ENCODE peak calls at places on chromosome 3, in eight cellular contexts. One of them, this sample, is unnamed.

GRCh38 chr3:87710028-87710427 is 348.8 kb downstream of the CGGBP1 start:
- DNase-seq in PC-9: no peak
- DNase-seq in IMR-90: no peak
- DNase-seq in H1: no peak
- DNase-seq in neural progenitor cell: no peak
- DNase-seq in HCT116: no peak
- DNase-seq in GM12878: no peak
- DNase-seq in H9: no peak
- DNase-seq in this sample: no peak

GRCh38 chr3:118817748-118818165 is 216.9 kb downstream of the IGSF11 start:
- DNase-seq in PC-9: peak
- DNase-seq in H9: peak
- DNase-seq in IMR-90: peak
- DNase-seq in HCT116: peak
- DNase-seq in neural progenitor cell: peak
- DNase-seq in H1: no peak
- DNase-seq in GM12878: no peak
- DNase-seq in this sample: peak

GRCh38 chr3:142445816-142446254 is 2.0 kb downstream of the XRN1 start:
- DNase-seq in HCT116: no peak
- DNase-seq in H9: no peak
- DNase-seq in IMR-90: peak
- DNase-seq in H1: no peak
- DNase-seq in neural progenitor cell: no peak
- DNase-seq in PC-9: no peak
- DNase-seq in GM12878: peak
- DNase-seq in this sample: peak

GRCh38 chr3:161559177-161559998 is 62.8 kb downstream of the OTOL1 start:
- DNase-seq in IMR-90: peak
- DNase-seq in neural progenitor cell: peak
- DNase-seq in H1: peak
- DNase-seq in H9: no peak
- DNase-seq in GM12878: no peak
- DNase-seq in HCT116: peak
- DNase-seq in PC-9: peak
- DNase-seq in this sample: peak

GRCh38 chr3:52218454-52218853 is 7.0 kb downstream of the TLR9 start:
- DNase-seq in IMR-90: no peak
- DNase-seq in GM12878: no peak
- DNase-seq in H1: no peak
- DNase-seq in H9: no peak
- DNase-seq in neural progenitor cell: no peak
- DNase-seq in PC-9: no peak
- DNase-seq in HCT116: no peak
- DNase-seq in this sample: no peak

GRCh38 chr3:42189746-42190145 is 76.2 kb downstream of the CCK start:
- DNase-seq in neural progenitor cell: no peak
- DNase-seq in PC-9: no peak
- DNase-seq in HCT116: no peak
- DNase-seq in H9: no peak
- DNase-seq in GM12878: no peak
- DNase-seq in H1: no peak
- DNase-seq in IMR-90: no peak
- DNase-seq in this sample: no peak

GRCh38 chr3:175020101-175020500 is 161.0 kb downstream of the NAALADL2 start:
- DNase-seq in neural progenitor cell: no peak
- DNase-seq in PC-9: no peak
- DNase-seq in GM12878: no peak
- DNase-seq in IMR-90: peak
- DNase-seq in H1: no peak
- DNase-seq in HCT116: no peak
- DNase-seq in H9: no peak
- DNase-seq in this sample: no peak

GRCh38 chr3:175304437-175304836 is 445.3 kb downstream of the NAALADL2 start:
- DNase-seq in H9: no peak
- DNase-seq in H1: no peak
- DNase-seq in HCT116: no peak
- DNase-seq in IMR-90: no peak
- DNase-seq in neural progenitor cell: no peak
- DNase-seq in GM12878: no peak
- DNase-seq in PC-9: no peak
- DNase-seq in this sample: no peak

GRCh38 chr3:128794788-128795649 is 69.0 kb downstream of the RAB7A start:
- DNase-seq in PC-9: peak
- DNase-seq in neural progenitor cell: peak
- DNase-seq in HCT116: peak
- DNase-seq in GM12878: no peak
- DNase-seq in H1: peak
- DNase-seq in IMR-90: peak
- DNase-seq in H9: peak
- DNase-seq in this sample: peak

GRCh38 chr3:193313448-193313958 is 65.0 kb downstream of the ATP13A5 start:
- DNase-seq in neural progenitor cell: no peak
- DNase-seq in H1: no peak
- DNase-seq in GM12878: no peak
- DNase-seq in IMR-90: no peak
- DNase-seq in PC-9: no peak
- DNase-seq in HCT116: no peak
- DNase-seq in H9: no peak
- DNase-seq in this sample: no peak

GRCh38 chr3:111750278-111750884 is 108.7 kb upstream of the PHLDB2 start:
- DNase-seq in neural progenitor cell: no peak
- DNase-seq in H1: no peak
- DNase-seq in IMR-90: no peak
- DNase-seq in HCT116: no peak
- DNase-seq in GM12878: no peak
- DNase-seq in H9: no peak
- DNase-seq in PC-9: no peak
- DNase-seq in this sample: no peak

GRCh38 chr3:12708584-12709192 is 44.8 kb upstream of the RAF1 start:
- DNase-seq in GM12878: no peak
- DNase-seq in HCT116: no peak
- DNase-seq in H9: no peak
- DNase-seq in IMR-90: peak
- DNase-seq in PC-9: peak
- DNase-seq in neural progenitor cell: no peak
- DNase-seq in H1: no peak
- DNase-seq in this sample: peak

GRCh38 chr3:23183731-23184130 is 19.4 kb upstream of the UBE2E2 start:
- DNase-seq in H9: peak
- DNase-seq in neural progenitor cell: peak
- DNase-seq in GM12878: no peak
- DNase-seq in H1: no peak
- DNase-seq in PC-9: peak
- DNase-seq in HCT116: peak
- DNase-seq in IMR-90: peak
- DNase-seq in this sample: peak

GRCh38 chr3:122929576-122930365 is 97.8 kb downstream of the SEMA5B start:
- DNase-seq in GM12878: no peak
- DNase-seq in PC-9: no peak
- DNase-seq in H1: no peak
- DNase-seq in H9: no peak
- DNase-seq in IMR-90: no peak
- DNase-seq in neural progenitor cell: no peak
- DNase-seq in HCT116: no peak
- DNase-seq in this sample: no peak

GRCh38 chr3:42043116-42043796 is 47.9 kb upstream of the TRAK1 start:
- DNase-seq in neural progenitor cell: peak
- DNase-seq in HCT116: no peak
- DNase-seq in H1: no peak
- DNase-seq in GM12878: no peak
- DNase-seq in H9: peak
- DNase-seq in IMR-90: peak
- DNase-seq in PC-9: peak
- DNase-seq in this sample: peak

GRCh38 chr3:41247055-41247454 is 47.8 kb downstream of the CTNNB1 start:
- DNase-seq in H1: no peak
- DNase-seq in IMR-90: no peak
- DNase-seq in H9: no peak
- DNase-seq in HCT116: no peak
- DNase-seq in GM12878: no peak
- DNase-seq in neural progenitor cell: no peak
- DNase-seq in PC-9: no peak
- DNase-seq in this sample: no peak

GRCh38 chr3:56210201-56210774 is 258.0 kb downstream of the ERC2 start:
- DNase-seq in H1: no peak
- DNase-seq in PC-9: no peak
- DNase-seq in IMR-90: no peak
- DNase-seq in H9: no peak
- DNase-seq in GM12878: no peak
- DNase-seq in HCT116: no peak
- DNase-seq in neural progenitor cell: no peak
- DNase-seq in this sample: no peak

GRCh38 chr3:196168808-196169391 is 42.3 kb downstream of the ZDHHC19 start:
- DNase-seq in HCT116: no peak
- DNase-seq in H9: no peak
- DNase-seq in neural progenitor cell: no peak
- DNase-seq in H1: no peak
- DNase-seq in IMR-90: no peak
- DNase-seq in GM12878: no peak
- DNase-seq in PC-9: no peak
- DNase-seq in this sample: no peak

GRCh38 chr3:67564008-67564407 is 90.4 kb downstream of the SUCLG2 start:
- DNase-seq in neural progenitor cell: no peak
- DNase-seq in H9: no peak
- DNase-seq in H1: no peak
- DNase-seq in PC-9: no peak
- DNase-seq in HCT116: no peak
- DNase-seq in IMR-90: peak
- DNase-seq in GM12878: no peak
- DNase-seq in this sample: no peak

GRCh38 chr3:4271834-4272233 is 31.3 kb upstream of the SETMAR start:
- DNase-seq in IMR-90: peak
- DNase-seq in HCT116: peak
- DNase-seq in H9: no peak
- DNase-seq in neural progenitor cell: peak
- DNase-seq in H1: no peak
- DNase-seq in PC-9: no peak
- DNase-seq in GM12878: no peak
- DNase-seq in this sample: peak

DNA sequence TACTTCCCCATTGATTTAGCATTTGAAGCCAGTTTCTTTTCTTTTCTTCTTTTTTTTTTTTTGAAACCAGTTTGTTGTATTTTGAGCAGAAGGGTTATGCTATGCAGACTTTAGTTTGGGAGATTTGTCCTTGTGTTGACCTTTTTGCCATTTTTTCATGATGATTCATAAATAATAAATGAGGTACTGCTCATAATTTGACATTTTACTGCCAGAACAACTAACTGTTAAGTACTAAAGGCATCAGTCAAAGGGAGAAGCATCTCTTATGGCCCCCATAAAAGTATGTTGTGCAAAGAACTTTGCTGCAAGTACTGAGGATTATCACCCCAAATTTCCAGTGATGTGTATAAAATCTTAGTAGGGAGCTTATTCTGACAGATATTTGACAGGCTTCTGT is 1.7 kb upstream of the GPR87 start:
- DNase-seq in IMR-90: peak
- DNase-seq in neural progenitor cell: no peak
- DNase-seq in GM12878: no peak
- DNase-seq in HCT116: no peak
- DNase-seq in H9: no peak
- DNase-seq in H1: no peak
- DNase-seq in PC-9: no peak
- DNase-seq in this sample: no peak
- H3K4me2 ChIP-seq in IMR-90: no peak
- H3K4me2 ChIP-seq in neural progenitor cell: no peak
- H3K4me2 ChIP-seq in GM12878: no peak
- H3K4me2 ChIP-seq in HCT116: peak
- H3K4me2 ChIP-seq in H9: no peak
- H3K4me2 ChIP-seq in H1: no peak
- H3K4me2 ChIP-seq in PC-9: peak
- H3K4me2 ChIP-seq in this sample: no peak

DNA sequence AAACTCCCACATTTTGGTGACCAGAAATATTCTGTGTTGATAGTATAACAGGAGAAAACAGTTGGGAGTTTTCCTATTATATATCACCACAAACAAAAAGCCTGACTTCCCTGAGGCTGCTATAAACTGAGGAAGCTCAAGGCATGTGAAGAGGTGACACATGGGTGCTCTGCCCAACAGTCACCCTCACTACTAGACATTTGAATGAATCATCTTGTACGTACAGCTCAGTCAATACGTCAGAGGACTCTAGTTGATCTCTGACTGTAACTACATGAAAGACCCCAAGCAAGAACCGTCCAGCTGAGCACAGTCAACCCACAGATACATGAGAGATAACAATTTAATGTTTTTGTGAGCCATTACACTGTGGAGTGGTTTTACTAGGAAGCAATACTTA is 338.3 kb upstream of the ATP11B start:
- DNase-seq in neural progenitor cell: no peak
- DNase-seq in IMR-90: no peak
- DNase-seq in H1: no peak
- DNase-seq in PC-9: no peak
- DNase-seq in HCT116: no peak
- DNase-seq in H9: no peak
- DNase-seq in GM12878: no peak
- DNase-seq in this sample: no peak
- H3K4me2 ChIP-seq in neural progenitor cell: no peak
- H3K4me2 ChIP-seq in IMR-90: no peak
- H3K4me2 ChIP-seq in H1: no peak
- H3K4me2 ChIP-seq in PC-9: no peak
- H3K4me2 ChIP-seq in HCT116: no peak
- H3K4me2 ChIP-seq in H9: no peak
- H3K4me2 ChIP-seq in GM12878: no peak
- H3K4me2 ChIP-seq in this sample: no peak

DNA sequence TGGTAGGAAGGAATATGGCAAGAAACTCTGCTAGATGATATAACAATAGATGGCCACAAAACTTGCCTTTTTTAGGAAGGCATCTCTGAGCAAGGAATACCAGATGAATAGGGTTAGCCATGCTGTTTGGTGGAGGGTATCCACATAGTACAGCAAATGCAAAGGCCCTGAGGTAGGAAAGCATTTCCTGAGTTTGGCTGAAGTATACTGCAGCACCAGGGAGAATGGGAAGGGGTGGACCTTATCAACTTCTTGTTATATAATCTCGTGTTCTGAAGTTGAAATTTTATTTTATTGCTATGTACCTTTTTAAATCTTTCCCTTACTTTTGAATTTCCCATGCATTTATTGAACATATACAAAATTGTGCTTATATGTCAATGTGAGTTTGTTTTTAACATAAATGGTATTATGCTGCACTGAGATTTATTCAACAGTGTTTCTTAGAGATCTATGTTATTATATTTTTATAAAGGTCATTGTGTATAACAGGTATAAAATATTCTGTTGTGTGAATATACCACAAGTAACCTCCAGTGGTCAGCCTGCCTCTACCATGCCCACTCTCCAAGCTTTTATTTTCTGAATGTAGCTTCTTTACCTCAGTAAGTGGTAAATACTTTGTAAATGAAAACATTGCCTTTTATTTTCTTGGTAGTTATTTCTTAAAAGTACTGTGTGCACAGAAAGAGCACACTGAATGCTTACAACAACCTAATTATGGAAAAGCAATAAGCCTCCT is 2.8 kb upstream of the KAT2B start:
- DNase-seq in PC-9: no peak
- DNase-seq in neural progenitor cell: no peak
- DNase-seq in H1: no peak
- DNase-seq in H9: no peak
- DNase-seq in GM12878: no peak
- DNase-seq in IMR-90: no peak
- DNase-seq in HCT116: no peak
- DNase-seq in this sample: no peak
- H3K4me2 ChIP-seq in PC-9: no peak
- H3K4me2 ChIP-seq in neural progenitor cell: no peak
- H3K4me2 ChIP-seq in H1: no peak
- H3K4me2 ChIP-seq in H9: no peak
- H3K4me2 ChIP-seq in GM12878: no peak
- H3K4me2 ChIP-seq in IMR-90: no peak
- H3K4me2 ChIP-seq in HCT116: no peak
- H3K4me2 ChIP-seq in this sample: no peak

GRCh38 chr3:132871956-132872355 is 149.7 kb upstream of the NPHP3 start:
- DNase-seq in HCT116: no peak
- DNase-seq in IMR-90: no peak
- DNase-seq in H9: no peak
- DNase-seq in PC-9: no peak
- DNase-seq in neural progenitor cell: no peak
- DNase-seq in GM12878: no peak
- DNase-seq in H1: no peak
- DNase-seq in this sample: no peak
- H3K4me2 ChIP-seq in HCT116: no peak
- H3K4me2 ChIP-seq in IMR-90: no peak
- H3K4me2 ChIP-seq in H9: no peak
- H3K4me2 ChIP-seq in PC-9: no peak
- H3K4me2 ChIP-seq in neural progenitor cell: no peak
- H3K4me2 ChIP-seq in GM12878: no peak
- H3K4me2 ChIP-seq in H1: no peak
- H3K4me2 ChIP-seq in this sample: no peak

This sample was measured in hepatocyte.